ENCODE peak calls at places on chromosomes 12 and 14, in nine cellular contexts. I, A, K, Y, B, L, J, W and H are unnamed samples.

GRCh38 chr12:124080649-124081048 is 107.6 kb downstream of the ZNF664 start:
- DNase-seq in B (no peak), A (no peak), L (no peak), Y (no peak), I (no peak), K (no peak), J (no peak), W (no peak), H (no peak)

GRCh38 chr14:68598089-68598488 is 194.8 kb downstream of the ZFP36L1 start:
- DNase-seq in W (no peak), A (no peak), J (no peak), B (no peak), Y (no peak), L (no peak), K (no peak), I (no peak), H (no peak)

GRCh38 chr12:109497675-109498074 is 20.2 kb downstream of the UBE3B start:
- DNase-seq in B (no peak), K (no peak), Y (no peak), A (no peak), W (no peak), J (no peak), I (no peak), L (peak), H (no peak)

GRCh38 chr14:24063263-24063836 is 8.0 kb upstream of the CPNE6 start:
- DNase-seq in I (no peak), K (no peak), W (no peak), J (no peak), B (no peak), A (no peak), L (no peak), Y (no peak), H (no peak)

GRCh38 chr12:128783129-128783574 is 40.6 kb downstream of the SLC15A4 start:
- DNase-seq in W (no peak), A (peak), B (peak), L (peak), J (no peak), I (no peak), Y (no peak), K (peak), H (no peak)

GRCh38 chr12:95674631-95675030 is 115.9 kb downstream of the NTN4 start:
- DNase-seq in W (no peak), A (no peak), K (no peak), L (peak), I (no peak), J (no peak), B (no peak), Y (no peak), H (no peak)

GRCh38 chr12:107304588-107305532 is 211.5 kb upstream of the CRY1 start:
- DNase-seq in W (no peak), A (no peak), K (no peak), I (peak), B (no peak), L (no peak), Y (no peak), J (no peak), H (no peak)

GRCh38 chr12:10607885-10608458 is 5.4 kb downstream of the MAGOHB start:
- DNase-seq in J (no peak), A (no peak), W (no peak), I (peak), B (peak), L (peak), Y (no peak), K (no peak), H (no peak)

GRCh38 chr12:65335021-65335714 is 56.7 kb downstream of the MSRB3 start:
- DNase-seq in K (no peak), B (no peak), L (peak), J (no peak), W (peak), A (no peak), Y (no peak), I (peak), H (no peak)

GRCh38 chr14:73627033-73627432 is 14.7 kb downstream of the ACOT6 start:
- DNase-seq in Y (no peak), K (no peak), W (no peak), I (no peak), B (no peak), A (no peak), L (no peak), J (no peak), H (peak)

GRCh38 chr14:20934148-20934762 is 21.0 kb upstream of the RNASE2 start:
- DNase-seq in L (peak), J (peak), W (no peak), I (no peak), K (peak), B (peak), Y (peak), A (peak), H (peak)

GRCh38 chr14:61694830-61695694 is at the start of gene HIF1A:
- DNase-seq in L (peak), B (peak), W (peak), K (peak), A (peak), J (peak), I (peak), Y (peak), H (peak)
- TF ChIP-seq CTCF in L (peak), B (no peak), W (peak), K (peak), A (no peak), J (no peak), I (no peak), Y (no peak), H (no peak)

GRCh38 chr12:132561784-132562156 is 48.6 kb downstream of the LRCOL1 start:
- DNase-seq in J (peak), W (no peak), A (no peak), L (no peak), Y (peak), K (peak), I (no peak), B (peak), H (peak)
- TF ChIP-seq CTCF in J (peak), W (peak), A (no peak), L (peak), Y (no peak), K (peak), I (peak), B (no peak), H (peak)

GRCh38 chr12:32399373-32400113 is at the start of gene FGD4:
- DNase-seq in A (peak), J (peak), W (peak), B (peak), L (peak), K (peak), I (peak), Y (peak), H (peak)
- TF ChIP-seq CTCF in A (peak), J (peak), W (peak), B (peak), L (peak), K (peak), I (peak), Y (peak), H (peak)

GRCh38 chr12:26317942-26318565 is 122.7 kb downstream of the SSPN start:
- DNase-seq in Y (no peak), W (no peak), I (no peak), L (peak), J (no peak), A (no peak), B (no peak), K (peak), H (peak)

GRCh38 chr12:26318661-26319068 is 123.3 kb downstream of the SSPN start:
- DNase-seq in B (peak), L (peak), W (no peak), A (peak), K (peak), J (no peak), Y (no peak), I (no peak), H (peak)

DNA sequence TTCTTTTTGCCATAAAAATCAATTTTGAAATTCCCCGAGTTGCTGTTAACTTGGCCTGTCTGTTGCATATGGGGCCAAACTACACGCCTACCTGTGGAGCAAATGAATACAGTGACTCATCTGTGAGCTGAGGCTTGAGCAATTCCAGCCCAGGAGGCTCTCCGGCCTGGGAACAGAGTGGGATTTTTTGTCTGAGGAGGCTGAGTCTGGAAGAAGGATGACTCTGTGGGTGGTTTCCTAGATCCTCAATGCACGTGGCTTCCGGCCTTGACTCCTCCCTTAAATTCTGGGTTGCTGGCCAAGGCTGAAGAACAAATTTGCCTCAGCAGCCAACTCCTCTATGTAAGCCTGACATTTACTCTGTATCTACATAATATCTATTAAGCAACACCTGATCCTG is 124.1 kb downstream of the SSPN start:
- DNase-seq in L (peak), J (no peak), W (no peak), I (peak), K (no peak), A (peak), B (no peak), Y (no peak), H (no peak)
- TF ChIP-seq CTCF in L (no peak), J (no peak), W (no peak), I (no peak), K (no peak), A (no peak), B (no peak), Y (no peak), H (no peak)

DNA sequence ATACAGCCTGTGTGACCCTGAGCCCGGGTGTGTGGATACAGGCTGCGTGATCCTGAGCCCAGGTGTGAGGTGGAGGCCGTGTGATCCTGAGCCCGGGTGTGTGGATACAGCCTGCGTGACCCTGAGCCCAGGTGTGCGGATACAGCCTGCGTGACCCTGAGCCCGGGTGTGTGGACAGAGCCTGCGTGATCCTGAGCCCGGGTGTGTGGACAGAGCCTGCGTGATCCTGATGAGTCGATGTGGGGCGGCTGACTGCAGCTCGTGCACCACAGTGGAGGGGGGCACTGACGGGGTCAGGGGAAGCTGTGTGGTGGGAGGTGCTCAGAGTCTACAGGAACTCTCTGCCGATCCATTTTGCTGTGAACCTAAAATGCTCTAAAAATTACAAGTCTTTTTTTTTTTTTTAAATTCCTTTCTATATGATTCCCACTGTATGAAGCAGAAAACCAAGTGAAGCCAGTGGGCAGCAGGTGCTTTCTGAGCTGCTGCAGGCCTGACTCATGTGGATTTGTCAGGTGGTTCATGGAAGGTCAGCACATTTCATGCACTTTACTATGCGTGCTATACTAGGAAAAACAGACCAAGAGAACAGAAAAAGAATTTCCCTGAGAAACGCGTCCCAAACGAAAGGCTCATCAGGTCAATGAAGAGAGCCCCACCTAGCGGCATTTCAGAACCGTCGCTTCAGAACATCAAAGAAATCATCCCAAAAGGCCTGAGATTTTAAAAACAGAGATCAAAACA is 19.3 kb downstream of the BRF1 start:
- DNase-seq in J (no peak), L (peak), A (peak), B (peak), I (peak), K (peak), W (no peak), Y (peak), H (peak)
- TF ChIP-seq CTCF in J (no peak), L (peak), A (peak), B (peak), I (peak), K (peak), W (peak), Y (peak), H (peak)

GRCh38 chr12:122672515-122672914 is 30.6 kb downstream of the HCAR2 start:
- DNase-seq in I (no peak), L (no peak), Y (no peak), A (no peak), J (no peak), W (no peak), B (no peak), K (no peak), H (no peak)
- TF ChIP-seq CTCF in I (no peak), L (no peak), Y (no peak), A (no peak), J (no peak), W (no peak), B (no peak), K (no peak), H (no peak)

GRCh38 chr14:104726600-104727451 is 2.8 kb downstream of the ADSS1 start:
- DNase-seq in B (no peak), W (no peak), Y (peak), A (no peak), I (no peak), K (no peak), J (no peak), L (no peak), H (no peak)

GRCh38 chr14:104729835-104730181 is 5.8 kb downstream of the ADSS1 start:
- DNase-seq in W (no peak), K (no peak), L (no peak), Y (no peak), B (no peak), J (no peak), I (no peak), A (no peak), H (no peak)

GRCh38 chr14:104725772-104726548 is 1.9 kb downstream of the ADSS1 start:
- DNase-seq in A (no peak), I (no peak), B (no peak), Y (no peak), W (no peak), K (no peak), L (no peak), J (no peak), H (no peak)

GRCh38 chr14:104730504-104730903 is 6.5 kb downstream of the ADSS1 start:
- DNase-seq in I (no peak), J (no peak), B (no peak), Y (no peak), K (no peak), A (no peak), L (no peak), W (no peak), H (no peak)

DNA sequence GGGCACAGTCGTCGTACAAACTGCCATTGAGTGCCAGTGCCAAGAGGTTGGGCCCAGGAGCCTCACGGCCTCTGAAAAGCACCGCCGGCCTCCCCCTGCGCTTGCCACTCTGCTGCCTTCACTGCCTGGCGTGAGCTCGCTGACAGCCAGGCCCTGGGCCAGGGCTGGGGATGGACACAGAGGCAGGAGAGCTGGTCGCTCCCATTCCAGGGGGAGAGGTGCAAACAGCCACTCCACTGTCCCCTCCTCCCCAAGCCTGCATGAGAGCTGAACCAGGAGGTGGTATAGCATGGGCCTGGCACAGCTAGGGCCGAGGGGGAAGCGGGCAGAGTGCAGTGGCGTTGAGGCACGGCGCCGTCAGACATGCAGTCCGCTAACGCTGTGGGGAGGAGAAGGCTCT is 4.6 kb downstream of the ADSS1 start:
- DNase-seq in J (no peak), L (no peak), K (no peak), A (no peak), W (no peak), B (no peak), Y (no peak), I (no peak), H (no peak)
- TF ChIP-seq CTCF in J (no peak), L (no peak), K (no peak), A (no peak), W (no peak), B (no peak), Y (no peak), I (no peak), H (no peak)